ENCODE peak calls at places on chromosomes 1 and 21, in ten cellular contexts. One of them, this sample, is unnamed.

GRCh38 chr1:25517476-25518394 is 25.7 kb upstream of the LDLRAP1 start:
- DNase-seq in prostate gland: no peak
- DNase-seq in CD4-positive, alpha-beta T cell: no peak
- DNase-seq in endothelial cell: no peak
- DNase-seq in fibroblast of mammary gland: no peak
- DNase-seq in astrocyte: no peak
- DNase-seq in A549: no peak
- DNase-seq in tibial artery: no peak
- DNase-seq in esophagus muscularis mucosa: no peak
- DNase-seq in natural killer cell: no peak
- DNase-seq in this sample: no peak

GRCh38 chr1:67791261-67791660 is 42.0 kb downstream of the GNG12 start:
- DNase-seq in prostate gland: no peak
- DNase-seq in CD4-positive, alpha-beta T cell: no peak
- DNase-seq in astrocyte: no peak
- DNase-seq in A549: no peak
- DNase-seq in esophagus muscularis mucosa: peak; percentile 45
- DNase-seq in tibial artery: no peak
- DNase-seq in endothelial cell: no peak
- DNase-seq in natural killer cell: no peak
- DNase-seq in fibroblast of mammary gland: peak; percentile 79
- DNase-seq in this sample: no peak

GRCh38 chr1:202498542-202498941 is 150.0 kb downstream of the PPP1R12B start:
- DNase-seq in tibial artery: no peak
- DNase-seq in fibroblast of mammary gland: no peak
- DNase-seq in prostate gland: no peak
- DNase-seq in endothelial cell: no peak
- DNase-seq in CD4-positive, alpha-beta T cell: no peak
- DNase-seq in A549: no peak
- DNase-seq in esophagus muscularis mucosa: no peak
- DNase-seq in natural killer cell: no peak
- DNase-seq in astrocyte: no peak
- DNase-seq in this sample: no peak

GRCh38 chr1:15455522-15455921 is 1.0 kb upstream of the CELA2A start:
- DNase-seq in astrocyte: no peak
- DNase-seq in endothelial cell: no peak
- DNase-seq in esophagus muscularis mucosa: no peak
- DNase-seq in CD4-positive, alpha-beta T cell: no peak
- DNase-seq in fibroblast of mammary gland: peak; percentile 75
- DNase-seq in A549: no peak
- DNase-seq in tibial artery: no peak
- DNase-seq in prostate gland: no peak
- DNase-seq in natural killer cell: no peak
- DNase-seq in this sample: no peak

GRCh38 chr1:212236664-212237220 is 48.5 kb upstream of the PPP2R5A start:
- DNase-seq in tibial artery: no peak
- DNase-seq in CD4-positive, alpha-beta T cell: no peak
- DNase-seq in fibroblast of mammary gland: no peak
- DNase-seq in astrocyte: no peak
- DNase-seq in esophagus muscularis mucosa: no peak
- DNase-seq in prostate gland: no peak
- DNase-seq in A549: no peak
- DNase-seq in natural killer cell: no peak
- DNase-seq in endothelial cell: no peak
- DNase-seq in this sample: no peak

GRCh38 chr1:228668553-228669400 is 66.5 kb upstream of the RHOU start:
- DNase-seq in CD4-positive, alpha-beta T cell: no peak
- DNase-seq in endothelial cell: no peak
- DNase-seq in astrocyte: peak; percentile 2
- DNase-seq in fibroblast of mammary gland: peak; percentile 50
- DNase-seq in prostate gland: no peak
- DNase-seq in natural killer cell: no peak
- DNase-seq in esophagus muscularis mucosa: no peak
- DNase-seq in tibial artery: peak; percentile 64
- DNase-seq in A549: no peak
- DNase-seq in this sample: no peak

GRCh38 chr1:237386362-237387143 is 344.6 kb downstream of the RYR2 start:
- DNase-seq in astrocyte: peak; percentile 1
- DNase-seq in natural killer cell: no peak
- DNase-seq in fibroblast of mammary gland: peak; percentile 43
- DNase-seq in A549: peak; percentile 26
- DNase-seq in esophagus muscularis mucosa: no peak
- DNase-seq in prostate gland: no peak
- DNase-seq in tibial artery: no peak
- DNase-seq in CD4-positive, alpha-beta T cell: no peak
- DNase-seq in endothelial cell: no peak
- DNase-seq in this sample: no peak

GRCh38 chr1:26733982-26734381 is 38.2 kb downstream of the ARID1A start:
- DNase-seq in CD4-positive, alpha-beta T cell: no peak
- DNase-seq in endothelial cell: no peak
- DNase-seq in esophagus muscularis mucosa: no peak
- DNase-seq in fibroblast of mammary gland: peak; percentile 93
- DNase-seq in prostate gland: no peak
- DNase-seq in A549: no peak
- DNase-seq in astrocyte: peak; percentile 98
- DNase-seq in tibial artery: no peak
- DNase-seq in natural killer cell: no peak
- DNase-seq in this sample: no peak

GRCh38 chr21:15301014-15301413 is 236.2 kb upstream of the NRIP1 start:
- DNase-seq in tibial artery: no peak
- DNase-seq in prostate gland: no peak
- DNase-seq in CD4-positive, alpha-beta T cell: no peak
- DNase-seq in endothelial cell: no peak
- DNase-seq in fibroblast of mammary gland: peak; percentile 49
- DNase-seq in A549: peak; percentile 46
- DNase-seq in esophagus muscularis mucosa: no peak
- DNase-seq in astrocyte: peak; percentile 77
- DNase-seq in natural killer cell: no peak
- DNase-seq in this sample: no peak

GRCh38 chr1:179883040-179883501 is 986 bp downstream of the TOR1AIP1 start:
- DNase-seq in prostate gland: peak; percentile 9
- DNase-seq in natural killer cell: no peak
- DNase-seq in endothelial cell: no peak
- DNase-seq in esophagus muscularis mucosa: no peak
- DNase-seq in fibroblast of mammary gland: no peak
- DNase-seq in A549: no peak
- DNase-seq in tibial artery: no peak
- DNase-seq in astrocyte: no peak
- DNase-seq in CD4-positive, alpha-beta T cell: peak; percentile 17
- DNase-seq in this sample: no peak

GRCh38 chr1:163410073-163410522 is 88.3 kb downstream of the NUF2 start:
- DNase-seq in CD4-positive, alpha-beta T cell: no peak
- DNase-seq in endothelial cell: peak; percentile 68
- DNase-seq in fibroblast of mammary gland: peak; percentile 62
- DNase-seq in A549: peak; percentile 64
- DNase-seq in esophagus muscularis mucosa: no peak
- DNase-seq in tibial artery: peak; percentile 25
- DNase-seq in natural killer cell: no peak
- DNase-seq in astrocyte: peak; percentile 27
- DNase-seq in prostate gland: peak; percentile 19
- DNase-seq in this sample: no peak

DNA sequence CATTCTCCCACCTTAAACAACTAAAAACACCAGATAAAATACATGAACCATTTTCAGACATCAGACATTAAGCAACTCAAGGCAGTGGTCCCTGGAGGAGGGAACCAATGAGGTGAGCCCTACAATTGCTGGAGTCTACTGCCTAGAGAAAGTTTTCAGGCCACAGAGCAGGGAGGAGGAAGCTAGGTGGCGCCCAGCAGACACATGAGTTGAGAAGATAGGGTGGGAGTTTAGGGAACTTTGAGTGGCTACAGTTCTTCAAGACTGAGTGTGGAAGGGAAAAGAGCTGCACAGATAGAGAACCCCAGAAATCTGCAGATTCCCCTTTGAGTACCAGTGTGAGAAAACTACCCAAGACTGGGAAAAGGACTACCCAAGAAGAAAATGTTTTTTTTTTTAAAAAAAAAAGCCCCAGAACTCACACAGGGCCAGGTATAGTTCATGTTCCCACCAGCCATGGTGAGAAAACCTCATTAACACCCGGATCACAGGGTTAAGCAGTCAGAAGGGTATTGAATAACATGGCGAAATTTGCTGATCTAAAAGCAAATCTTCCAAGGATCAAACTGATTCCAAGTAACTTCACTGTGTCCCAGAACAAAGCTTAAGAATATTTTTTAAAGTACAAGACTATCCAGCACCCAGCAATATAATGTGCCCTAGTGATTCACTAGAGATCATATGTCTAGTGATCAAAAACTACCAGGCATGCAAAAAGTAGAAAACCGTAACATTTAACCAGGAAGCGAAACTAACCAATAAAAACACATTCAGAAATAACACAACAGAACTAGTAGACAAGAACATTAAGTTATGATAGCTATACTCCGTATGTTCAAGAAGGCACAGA is 12.0 kb downstream of the ALDH9A1 start:
- DNase-seq in esophagus muscularis mucosa: no peak
- DNase-seq in natural killer cell: no peak
- DNase-seq in prostate gland: no peak
- DNase-seq in CD4-positive, alpha-beta T cell: no peak
- DNase-seq in astrocyte: no peak
- DNase-seq in tibial artery: no peak
- DNase-seq in A549: no peak
- DNase-seq in fibroblast of mammary gland: no peak
- DNase-seq in endothelial cell: no peak
- DNase-seq in this sample: no peak
- TF ChIP-seq CTCF in esophagus muscularis mucosa: no peak
- TF ChIP-seq CTCF in natural killer cell: no peak
- TF ChIP-seq CTCF in prostate gland: no peak
- TF ChIP-seq CTCF in CD4-positive, alpha-beta T cell: no peak
- TF ChIP-seq CTCF in astrocyte: no peak
- TF ChIP-seq CTCF in tibial artery: no peak
- TF ChIP-seq CTCF in A549: no peak
- TF ChIP-seq CTCF in fibroblast of mammary gland: peak; percentile 16
- TF ChIP-seq CTCF in endothelial cell: no peak
- TF ChIP-seq CTCF in this sample: no peak

GRCh38 chr1:61337037-61337436 is 254.7 kb downstream of the NFIA start:
- DNase-seq in astrocyte: no peak
- DNase-seq in prostate gland: no peak
- DNase-seq in tibial artery: no peak
- DNase-seq in CD4-positive, alpha-beta T cell: no peak
- DNase-seq in endothelial cell: no peak
- DNase-seq in fibroblast of mammary gland: peak; percentile 22
- DNase-seq in natural killer cell: no peak
- DNase-seq in A549: peak; percentile 41
- DNase-seq in esophagus muscularis mucosa: no peak
- DNase-seq in this sample: no peak
- TF ChIP-seq CTCF in astrocyte: no peak
- TF ChIP-seq CTCF in prostate gland: no peak
- TF ChIP-seq CTCF in tibial artery: peak; percentile 7
- TF ChIP-seq CTCF in CD4-positive, alpha-beta T cell: no peak
- TF ChIP-seq CTCF in endothelial cell: no peak
- TF ChIP-seq CTCF in fibroblast of mammary gland: peak; percentile 27
- TF ChIP-seq CTCF in natural killer cell: no peak
- TF ChIP-seq CTCF in A549: peak; percentile 20
- TF ChIP-seq CTCF in esophagus muscularis mucosa: peak; percentile 8
- TF ChIP-seq CTCF in this sample: no peak

GRCh38 chr1:213767683-213768082 is 220.1 kb upstream of the PROX1 start:
- DNase-seq in endothelial cell: no peak
- DNase-seq in natural killer cell: no peak
- DNase-seq in CD4-positive, alpha-beta T cell: no peak
- DNase-seq in fibroblast of mammary gland: no peak
- DNase-seq in tibial artery: no peak
- DNase-seq in esophagus muscularis mucosa: no peak
- DNase-seq in prostate gland: no peak
- DNase-seq in A549: no peak
- DNase-seq in astrocyte: no peak
- DNase-seq in this sample: no peak

GRCh38 chr1:213773975-213774374 is 213.8 kb upstream of the PROX1 start:
- DNase-seq in prostate gland: no peak
- DNase-seq in endothelial cell: no peak
- DNase-seq in astrocyte: no peak
- DNase-seq in CD4-positive, alpha-beta T cell: no peak
- DNase-seq in esophagus muscularis mucosa: no peak
- DNase-seq in natural killer cell: no peak
- DNase-seq in fibroblast of mammary gland: no peak
- DNase-seq in tibial artery: no peak
- DNase-seq in A549: no peak
- DNase-seq in this sample: no peak

GRCh38 chr1:213772142-213772541 is 215.6 kb upstream of the PROX1 start:
- DNase-seq in endothelial cell: no peak
- DNase-seq in CD4-positive, alpha-beta T cell: no peak
- DNase-seq in tibial artery: no peak
- DNase-seq in fibroblast of mammary gland: no peak
- DNase-seq in astrocyte: no peak
- DNase-seq in prostate gland: no peak
- DNase-seq in natural killer cell: no peak
- DNase-seq in A549: no peak
- DNase-seq in esophagus muscularis mucosa: no peak
- DNase-seq in this sample: no peak

GRCh38 chr1:213776974-213777373 is 210.8 kb upstream of the PROX1 start:
- DNase-seq in natural killer cell: no peak
- DNase-seq in esophagus muscularis mucosa: no peak
- DNase-seq in CD4-positive, alpha-beta T cell: no peak
- DNase-seq in endothelial cell: no peak
- DNase-seq in A549: no peak
- DNase-seq in tibial artery: no peak
- DNase-seq in fibroblast of mammary gland: no peak
- DNase-seq in prostate gland: no peak
- DNase-seq in astrocyte: no peak
- DNase-seq in this sample: no peak

DNA sequence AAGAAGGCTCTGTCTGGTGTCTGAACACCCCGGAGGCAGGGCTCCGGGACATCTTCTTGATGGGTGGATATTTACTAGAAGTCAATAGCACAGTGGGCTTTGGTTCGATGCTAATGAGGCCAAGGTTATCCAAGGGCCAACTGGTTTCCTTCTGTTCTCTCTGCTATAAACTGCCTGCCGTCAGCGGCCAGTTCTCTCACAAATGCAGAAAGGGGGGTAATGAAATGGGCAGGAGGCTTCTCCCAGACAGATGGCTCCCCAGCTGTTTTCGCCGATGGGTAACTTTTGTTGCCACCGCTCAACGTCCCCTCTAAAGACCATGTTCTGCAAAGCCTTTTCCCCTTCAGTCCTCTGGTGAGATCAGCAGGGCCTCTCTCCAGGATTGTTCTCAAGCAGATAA is 215.1 kb upstream of the PROX1 start:
- DNase-seq in natural killer cell: no peak
- DNase-seq in prostate gland: no peak
- DNase-seq in A549: no peak
- DNase-seq in tibial artery: no peak
- DNase-seq in endothelial cell: no peak
- DNase-seq in CD4-positive, alpha-beta T cell: no peak
- DNase-seq in esophagus muscularis mucosa: no peak
- DNase-seq in fibroblast of mammary gland: no peak
- DNase-seq in astrocyte: no peak
- DNase-seq in this sample: no peak
- TF ChIP-seq CTCF in natural killer cell: no peak
- TF ChIP-seq CTCF in prostate gland: no peak
- TF ChIP-seq CTCF in A549: no peak
- TF ChIP-seq CTCF in tibial artery: no peak
- TF ChIP-seq CTCF in endothelial cell: no peak
- TF ChIP-seq CTCF in CD4-positive, alpha-beta T cell: no peak
- TF ChIP-seq CTCF in esophagus muscularis mucosa: no peak
- TF ChIP-seq CTCF in fibroblast of mammary gland: no peak
- TF ChIP-seq CTCF in astrocyte: no peak
- TF ChIP-seq CTCF in this sample: no peak

DNA sequence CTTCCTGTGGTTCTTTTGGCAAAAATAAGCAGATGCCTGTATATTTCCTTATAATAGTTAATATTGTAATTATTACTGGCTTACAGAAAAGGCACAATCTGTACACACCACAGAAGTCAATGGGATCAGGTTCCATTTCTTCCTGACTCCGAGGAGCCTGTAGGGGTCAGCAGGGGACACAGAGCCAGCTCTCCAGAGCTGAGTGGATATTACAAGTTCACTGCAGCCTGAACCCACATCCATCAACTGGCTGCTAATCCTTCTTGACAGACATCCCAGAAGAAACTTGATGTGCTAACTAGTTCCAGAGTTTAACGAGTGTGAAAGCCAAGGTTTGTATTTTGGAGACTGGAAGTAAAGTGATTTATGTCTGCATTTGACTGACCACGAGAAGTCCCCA is 203.8 kb downstream of the LMX1A start:
- DNase-seq in natural killer cell: no peak
- DNase-seq in endothelial cell: peak; percentile 43
- DNase-seq in astrocyte: no peak
- DNase-seq in A549: peak; percentile 11
- DNase-seq in esophagus muscularis mucosa: no peak
- DNase-seq in CD4-positive, alpha-beta T cell: no peak
- DNase-seq in prostate gland: no peak
- DNase-seq in fibroblast of mammary gland: peak; percentile 2
- DNase-seq in tibial artery: no peak
- DNase-seq in this sample: no peak
- TF ChIP-seq CTCF in natural killer cell: no peak
- TF ChIP-seq CTCF in endothelial cell: no peak
- TF ChIP-seq CTCF in astrocyte: no peak
- TF ChIP-seq CTCF in A549: peak; percentile 16
- TF ChIP-seq CTCF in esophagus muscularis mucosa: no peak
- TF ChIP-seq CTCF in CD4-positive, alpha-beta T cell: no peak
- TF ChIP-seq CTCF in prostate gland: peak; percentile 9
- TF ChIP-seq CTCF in fibroblast of mammary gland: no peak
- TF ChIP-seq CTCF in tibial artery: no peak
- TF ChIP-seq CTCF in this sample: no peak

This sample was measured in activated B cell treated with CpG ODN at 0.5 μM for 24 hours.